ENCODE peak calls at places on chromosome 17, in five cellular contexts. Z, E, H, B and S are unnamed samples.

GRCh38 chr17:31190351-31190750 is 95.6 kb downstream of the NF1 start:
- DNase-seq in Z (no peak), E (no peak), H (no peak), B (no peak), S (no peak)

GRCh38 chr17:48012151-48012520 is 25.5 kb downstream of the COPZ2 start:
- DNase-seq in Z (peak; percentile 29), E (peak; percentile 41), H (no peak), B (no peak), S (peak; percentile 23)

GRCh38 chr17:61399131-61400057 is at the start of gene TBX2:
- DNase-seq in Z (no peak), E (no peak), H (peak; percentile 78), B (no peak), S (no peak)

GRCh38 chr17:56149266-56150036 is 3.8 kb upstream of the ANKFN1 start:
- DNase-seq in Z (no peak), E (no peak), H (no peak), B (no peak), S (no peak)

GRCh38 chr17:33046361-33047255 is 55.0 kb downstream of the SPACA3 start:
- DNase-seq in Z (no peak), E (no peak), H (no peak), B (no peak), S (no peak)

GRCh38 chr17:74239169-74239568 is 25.8 kb downstream of the TTYH2 start:
- DNase-seq in Z (no peak), E (no peak), H (peak; percentile 85), B (no peak), S (no peak)

GRCh38 chr17:75557075-75557851 is 30.3 kb upstream of the MYO15B start:
- DNase-seq in Z (peak; percentile 15), E (no peak), H (no peak), B (no peak), S (no peak)

GRCh38 chr17:17073006-17073626 is 30.9 kb downstream of the MPRIP start:
- DNase-seq in Z (no peak), E (no peak), H (peak; percentile 61), B (no peak), S (no peak)

GRCh38 chr17:8152112-8152775 is at the start of gene PER1:
- DNase-seq in Z (peak; percentile 91), E (peak; percentile 78), H (peak; percentile 99), B (no peak), S (peak; percentile 71)

GRCh38 chr17:80908776-80909175 is 82.9 kb upstream of the CHMP6 start:
- DNase-seq in Z (no peak), E (no peak), H (peak; percentile 52), B (no peak), S (no peak)